ENCODE peak calls at places on chromosome 22, in five cellular contexts. M is SK-N-SH, J is ovary, P is HepG2, N is stomach. L is an unnamed sample.

GRCh38 chr22:30665266-30665665 is 2.4 kb downstream of the DUSP18 start:
- DNase-seq in M (no peak), J (no peak), P (no peak), N (no peak), L (no peak)

GRCh38 chr22:17823226-17823625 is 49.0 kb upstream of the BID start:
- DNase-seq in M (no peak), J (no peak), P (no peak), N (no peak), L (no peak)

GRCh38 chr22:49677495-49677889 is 150.2 kb downstream of the BRD1 start:
- DNase-seq in M (no peak), J (no peak), P (no peak), N (no peak), L (no peak)

GRCh38 chr22:29690481-29690880 is 29.3 kb upstream of the CABP7 start:
- DNase-seq in M (no peak), J (no peak), P (no peak), N (no peak), L (no peak)

GRCh38 chr22:36387914-36388864 is at the start of gene MYH9:
- DNase-seq in M (peak; percentile 99), J (peak; percentile 100), P (peak; percentile 98), N (peak; percentile 100), L (peak; percentile 100)

GRCh38 chr22:49628351-49629023 is 199.2 kb downstream of the BRD1 start:
- DNase-seq in M (no peak), J (no peak), P (no peak), N (no peak), L (peak; percentile 43)

GRCh38 chr22:49825944-49826602 is 1.6 kb downstream of the BRD1 start:
- DNase-seq in M (no peak), J (no peak), P (peak; percentile 38), N (peak; percentile 40), L (no peak)

GRCh38 chr22:29457730-29458129 is 19.3 kb downstream of the RFPL1 start:
- DNase-seq in M (peak; percentile 78), J (no peak), P (peak; percentile 37), N (no peak), L (no peak)

GRCh38 chr22:49703990-49704344 is 123.7 kb downstream of the BRD1 start:
- DNase-seq in M (no peak), J (no peak), P (no peak), N (no peak), L (no peak)

GRCh38 chr22:27241430-27242110 is 560.0 kb downstream of the MN1 start:
- DNase-seq in M (peak; percentile 74), J (peak; percentile 52), P (no peak), N (peak; percentile 43), L (no peak)

GRCh38 chr22:26722159-26722558 is 64.8 kb downstream of the MIAT start:
- DNase-seq in M (no peak), J (no peak), P (no peak), N (no peak), L (no peak)

GRCh38 chr22:25782831-25783230 is 40.8 kb downstream of the MYO18B start:
- DNase-seq in M (no peak), J (no peak), P (no peak), N (no peak), L (no peak)

GRCh38 chr22:36860821-36861659 is at the start of gene NCF4:
- DNase-seq in M (no peak), J (no peak), P (no peak), N (peak; percentile 57), L (peak; percentile 92)

GRCh38 chr22:26847046-26847445 is 189.7 kb downstream of the MIAT start:
- DNase-seq in M (no peak), J (no peak), P (no peak), N (no peak), L (no peak)

GRCh38 chr22:29224121-29224858 is 18.6 kb downstream of the EMID1 start:
- DNase-seq in M (peak; percentile 49), J (no peak), P (no peak), N (no peak), L (peak; percentile 87)

GRCh38 chr22:28909375-28909774 is 26.0 kb downstream of the ZNRF3 start:
- DNase-seq in M (no peak), J (no peak), P (no peak), N (no peak), L (no peak)

GRCh38 chr22:49723478-49724029 is 104.1 kb downstream of the BRD1 start:
- DNase-seq in M (no peak), J (no peak), P (no peak), N (no peak), L (no peak)

GRCh38 chr22:27514612-27515011 is 286.9 kb downstream of the MN1 start:
- DNase-seq in M (no peak), J (no peak), P (no peak), N (no peak), L (no peak)

GRCh38 chr22:17334983-17335382 is 34.3 kb upstream of the CECR2 start:
- DNase-seq in M (no peak), J (no peak), P (no peak), N (no peak), L (no peak)

GRCh38 chr22:36368359-36368983 is 19.3 kb downstream of the MYH9 start:
- DNase-seq in M (peak; percentile 81), J (no peak), P (peak; percentile 72), N (no peak), L (no peak)

GRCh38 chr22:29344137-29344536 is 28.6 kb upstream of the RASL10A start:
- DNase-seq in M (peak; percentile 76), J (peak; percentile 49), P (peak; percentile 12), N (peak; percentile 88), L (peak; percentile 84)

GRCh38 chr22:32760396-32760795 is 41.1 kb upstream of the TIMP3 start:
- DNase-seq in M (no peak), J (no peak), P (no peak), N (no peak), L (peak; percentile 24)

GRCh38 chr22:22022255-22022840 is 39.8 kb upstream of the TOP3B start:
- DNase-seq in M (no peak), J (no peak), P (no peak), N (no peak), L (no peak)

DNA sequence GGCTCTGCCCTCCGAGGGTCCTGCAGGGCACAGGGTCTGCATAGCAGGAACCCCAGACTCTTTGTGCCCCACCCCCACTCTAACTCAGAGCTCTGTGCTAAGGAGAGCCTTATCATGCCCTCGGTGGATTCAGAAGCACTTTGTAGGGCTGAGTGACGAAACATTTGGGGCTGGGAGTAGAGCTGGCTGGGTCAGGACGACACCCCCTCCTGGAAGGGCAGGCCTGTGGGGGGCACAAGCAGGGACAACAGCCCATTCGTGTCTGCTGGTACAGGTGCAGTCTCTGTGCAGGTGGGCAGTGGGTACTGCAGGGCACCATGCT is 8.9 kb downstream of the APOBEC3A start:
- DNase-seq in M (no peak), J (no peak), P (no peak), N (no peak), L (no peak)
- TF ChIP-seq EP300 in M (no peak), J (no peak), P (no peak), N (no peak), L (no peak)

GRCh38 chr22:42442746-42443145 is 10.5 kb upstream of the NFAM1 start:
- DNase-seq in M (no peak), J (no peak), P (no peak), N (no peak), L (no peak)

GRCh38 chr22:42443240-42444059 is 11.2 kb upstream of the NFAM1 start:
- DNase-seq in M (no peak), J (no peak), P (no peak), N (no peak), L (no peak)

GRCh38 chr22:42440728-42441127 is 8.5 kb upstream of the NFAM1 start:
- DNase-seq in M (no peak), J (no peak), P (no peak), N (no peak), L (no peak)

GRCh38 chr22:42446151-42446550 is 13.9 kb upstream of the NFAM1 start:
- DNase-seq in M (no peak), J (no peak), P (no peak), N (no peak), L (no peak)

DNA sequence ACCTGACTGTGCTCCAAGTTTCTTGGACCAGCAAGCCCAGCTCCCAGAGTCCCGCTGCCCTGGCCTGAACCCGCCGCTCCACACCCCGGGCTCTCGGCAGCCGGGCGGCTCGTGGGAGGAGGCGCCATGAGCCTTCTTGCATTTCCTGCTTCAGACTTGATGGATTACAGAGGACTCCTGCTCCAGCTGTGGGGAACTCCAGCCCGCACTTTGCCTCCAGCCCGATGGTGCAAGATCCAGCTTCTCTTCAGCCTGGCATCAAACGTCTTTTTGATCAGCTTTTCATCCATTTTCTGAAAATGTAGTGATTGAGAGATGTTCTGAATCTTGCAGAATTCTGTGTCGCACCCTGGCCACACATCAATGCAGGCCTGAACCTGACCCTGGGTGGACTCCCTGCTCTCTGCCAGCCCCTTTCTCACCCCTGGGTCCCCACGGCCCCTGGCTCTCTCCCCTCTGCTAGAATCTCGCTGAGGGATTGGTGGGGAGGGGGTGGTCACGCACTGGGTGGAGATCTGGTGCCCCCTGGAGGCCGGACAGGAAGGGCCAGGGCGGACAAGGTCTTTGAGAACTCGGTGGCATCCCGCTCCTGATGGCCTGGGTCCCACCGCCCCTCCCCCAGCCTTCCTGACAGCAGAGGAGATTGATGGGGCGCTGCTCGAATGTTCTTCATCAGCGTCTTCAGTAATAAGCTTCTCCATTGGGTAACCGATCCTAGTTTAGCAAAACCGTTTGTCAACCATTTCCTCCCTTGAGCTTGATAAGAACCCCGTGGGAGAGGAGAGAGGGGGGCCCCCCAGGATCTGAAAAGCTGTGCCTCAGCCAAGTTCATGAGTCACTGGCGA is 12.1 kb upstream of the NFAM1 start:
- DNase-seq in M (peak; percentile 90), J (peak; percentile 84), P (peak; percentile 34), N (peak; percentile 84), L (peak; percentile 87)
- TF ChIP-seq EP300 in M (no peak), J (peak; percentile 15), P (no peak), N (no peak), L (no peak)

GRCh38 chr22:41487037-41487963 is 18.4 kb downstream of the ACO2 start:
- DNase-seq in M (no peak), J (no peak), P (no peak), N (no peak), L (no peak)
- TF ChIP-seq EP300 in M (no peak), J (no peak), P (no peak), N (no peak), L (no peak)

GRCh38 chr22:44755000-44755399 is 2.6 kb downstream of the ARHGAP8 start:
- DNase-seq in M (no peak), J (no peak), P (no peak), N (no peak), L (no peak)

GRCh38 chr22:44752285-44753188 is at the start of gene ARHGAP8:
- DNase-seq in M (peak; percentile 74), J (no peak), P (no peak), N (peak; percentile 60), L (peak; percentile 91)

GRCh38 chr22:44755956-44756361 is 3.6 kb downstream of the ARHGAP8 start:
- DNase-seq in M (no peak), J (no peak), P (no peak), N (peak; percentile 71), L (peak; percentile 66)

GRCh38 chr22:44755418-44755817 is 3.0 kb downstream of the ARHGAP8 start:
- DNase-seq in M (no peak), J (no peak), P (no peak), N (no peak), L (no peak)

GRCh38 chr22:44753189-44754042 is 1.0 kb downstream of the ARHGAP8 start:
- DNase-seq in M (no peak), J (no peak), P (no peak), N (no peak), L (no peak)
- TF ChIP-seq EP300 in M (no peak), J (no peak), P (no peak), N (no peak), L (no peak)

GRCh38 chr22:42615092-42615859 is 593 bp upstream of the POLDIP3 start:
- DNase-seq in M (peak; percentile 79), J (peak; percentile 82), P (peak; percentile 96), N (peak; percentile 90), L (peak; percentile 84)
- TF ChIP-seq EP300 in M (no peak), J (peak; percentile 30), P (peak; percentile 13), N (no peak), L (no peak)

L was measured in upper lobe of left lung.